ENCODE peak calls at places on chromosome 16, in seven cellular contexts. T is H1, G is H9, S is mesendoderm, X is trophoblast cell, D is mesenchymal stem cell, I is IMR-90. L is an unnamed sample.

GRCh38 chr16:27449434-27450188 is 47.6 kb downstream of the IL21R start:
- DNase-seq in S (no peak), G (no peak), I (no peak), X (no peak), D (no peak), T (no peak), L (no peak)

GRCh38 chr16:54930034-54930938 is at the start of gene IRX5:
- DNase-seq in G (peak; percentile 94), I (peak; percentile 81), D (peak; percentile 94), S (peak; percentile 97), X (peak; percentile 55), T (peak; percentile 84), L (peak; percentile 91)

GRCh38 chr16:70766176-70766575 is 34.8 kb downstream of the VAC14 start:
- DNase-seq in T (no peak), X (peak; percentile 84), G (no peak), I (no peak), D (no peak), S (no peak), L (no peak)

GRCh38 chr16:72985148-72985882 is 62.6 kb downstream of the ZFHX3 start:
- DNase-seq in X (peak; percentile 35), D (peak; percentile 58), G (no peak), I (peak; percentile 48), T (no peak), S (no peak), L (no peak)

GRCh38 chr16:55012793-55013192 is 82.1 kb downstream of the IRX5 start:
- DNase-seq in S (no peak), D (no peak), I (no peak), G (no peak), X (no peak), T (no peak), L (no peak)

GRCh38 chr16:73192227-73192894 is 144.4 kb upstream of the ZFHX3 start:
- DNase-seq in D (no peak), X (no peak), T (no peak), G (no peak), S (no peak), I (no peak), L (no peak)

GRCh38 chr16:67750466-67750865 is 31.4 kb upstream of the GFOD2 start:
- DNase-seq in T (no peak), I (no peak), S (no peak), D (no peak), X (no peak), G (no peak), L (no peak)

GRCh38 chr16:67146523-67147357 is 4.1 kb downstream of the B3GNT9 start:
- DNase-seq in S (no peak), D (no peak), T (no peak), X (no peak), G (no peak), I (no peak), L (no peak)

GRCh38 chr16:77273-77806 is 685 bp upstream of the MPG start:
- DNase-seq in D (peak; percentile 88), G (peak; percentile 71), S (peak; percentile 84), I (peak; percentile 61), T (peak; percentile 78), X (peak; percentile 62), L (no peak)

GRCh38 chr16:15961060-15961511 is 11.7 kb downstream of the ABCC1 start:
- DNase-seq in X (no peak), I (peak; percentile 68), G (no peak), T (no peak), S (no peak), D (no peak), L (no peak)

GRCh38 chr16:67177743-67178699 is 5.7 kb downstream of the MATCAP1 start:
- DNase-seq in T (peak; percentile 86), S (peak; percentile 92), I (peak; percentile 40), D (peak; percentile 74), X (peak; percentile 96), G (peak; percentile 97), L (no peak)

DNA sequence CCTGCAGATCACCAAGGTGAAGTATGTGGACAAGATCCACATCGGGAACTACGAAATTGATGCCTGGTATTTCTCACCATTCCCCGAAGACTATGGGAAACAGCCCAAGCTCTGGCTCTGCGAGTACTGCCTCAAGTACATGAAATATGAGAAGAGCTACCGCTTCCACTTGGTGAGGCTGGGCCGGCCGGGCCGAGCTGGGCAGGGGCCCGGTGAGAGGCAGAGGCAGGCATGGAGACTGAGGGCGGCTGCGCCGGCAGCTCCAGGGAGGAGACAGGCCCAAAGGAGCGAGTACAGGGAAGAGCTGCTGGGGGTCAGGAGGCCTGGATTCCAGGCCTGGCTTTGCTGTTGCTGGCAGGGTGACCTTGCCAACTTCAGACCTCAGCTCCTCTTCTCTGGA is 8.3 kb downstream of the PRSS8 start:
- DNase-seq in D (no peak), G (no peak), I (no peak), X (no peak), S (no peak), T (no peak), L (no peak)
- H4K8ac ChIP-seq in D (no peak overlapping the region), G (no peak overlapping the region), I (no peak overlapping the region), X (no peak overlapping the region), S (no peak overlapping the region), T (peak overlapping the region; percentile 42), L (no peak overlapping the region)

GRCh38 chr16:48561960-48562393 is 48.0 kb downstream of the N4BP1 start:
- DNase-seq in I (peak; percentile 31), D (peak; percentile 28), G (no peak), T (no peak), S (no peak), X (no peak), L (no peak)

GRCh38 chr16:48556913-48557351 is 53.0 kb downstream of the N4BP1 start:
- DNase-seq in G (no peak), T (no peak), I (peak; percentile 89), D (peak; percentile 81), S (peak; percentile 60), X (no peak), L (no peak)

GRCh38 chr16:48560692-48561091 is 49.3 kb downstream of the N4BP1 start:
- DNase-seq in I (no peak), D (no peak), T (no peak), X (no peak), S (no peak), G (no peak), L (no peak)

GRCh38 chr16:48558269-48558915 is 51.6 kb downstream of the N4BP1 start:
- DNase-seq in X (peak; percentile 33), S (peak; percentile 26), I (peak; percentile 67), T (no peak), G (no peak), D (peak; percentile 43), L (no peak)

DNA sequence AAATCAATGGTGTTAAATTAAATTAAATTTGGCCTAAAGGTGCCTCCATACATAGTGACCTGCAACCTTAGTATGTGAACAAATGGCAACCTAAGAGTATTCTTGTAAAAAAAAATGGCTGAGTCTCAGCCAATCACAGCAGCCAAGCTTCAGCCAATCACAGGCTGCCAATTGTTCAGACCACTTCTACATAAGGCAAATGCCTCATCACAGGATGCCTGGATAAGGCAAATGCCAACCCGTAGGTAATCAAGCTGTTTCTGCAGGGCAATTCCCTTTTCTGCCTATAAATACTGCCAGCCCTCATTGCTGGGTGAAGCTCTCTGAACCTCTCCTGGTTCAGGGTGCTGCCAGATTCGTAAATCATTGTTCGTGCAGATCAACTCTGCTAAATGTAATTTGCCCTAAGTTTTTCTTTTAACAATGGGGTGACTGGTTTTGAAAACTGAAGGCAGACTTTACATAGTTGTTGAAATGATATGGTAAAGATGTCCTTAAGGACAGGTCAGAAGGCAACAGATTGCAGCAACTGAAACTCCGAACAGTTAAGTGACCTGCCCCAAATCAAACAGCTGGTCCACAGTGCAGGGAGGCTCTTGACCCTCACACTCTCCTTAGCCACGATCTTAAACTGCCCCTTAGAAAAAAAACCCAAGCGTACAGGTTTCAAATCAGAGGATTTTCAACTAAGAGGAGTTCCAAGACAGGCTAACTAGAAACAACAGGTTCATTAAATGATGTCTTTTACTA is 50.3 kb downstream of the N4BP1 start:
- DNase-seq in T (no peak), X (peak; percentile 46), S (peak; percentile 52), D (no peak), I (peak; percentile 18), G (peak; percentile 43), L (no peak)
- H4K8ac ChIP-seq in T (no peak overlapping the region), X (no peak overlapping the region), S (no peak overlapping the region), D (no peak overlapping the region), I (no peak overlapping the region), G (no peak overlapping the region), L (no peak overlapping the region)

GRCh38 chr16:86862596-86862995 is 284.2 kb downstream of the FOXL1 start:
- DNase-seq in D (no peak), G (no peak), I (peak; percentile 11), S (no peak), T (no peak), X (no peak), L (no peak)
- H4K8ac ChIP-seq in D (no peak overlapping the region), G (no peak overlapping the region), I (no peak overlapping the region), S (no peak overlapping the region), T (no peak overlapping the region), X (no peak overlapping the region), L (no peak overlapping the region)

DNA sequence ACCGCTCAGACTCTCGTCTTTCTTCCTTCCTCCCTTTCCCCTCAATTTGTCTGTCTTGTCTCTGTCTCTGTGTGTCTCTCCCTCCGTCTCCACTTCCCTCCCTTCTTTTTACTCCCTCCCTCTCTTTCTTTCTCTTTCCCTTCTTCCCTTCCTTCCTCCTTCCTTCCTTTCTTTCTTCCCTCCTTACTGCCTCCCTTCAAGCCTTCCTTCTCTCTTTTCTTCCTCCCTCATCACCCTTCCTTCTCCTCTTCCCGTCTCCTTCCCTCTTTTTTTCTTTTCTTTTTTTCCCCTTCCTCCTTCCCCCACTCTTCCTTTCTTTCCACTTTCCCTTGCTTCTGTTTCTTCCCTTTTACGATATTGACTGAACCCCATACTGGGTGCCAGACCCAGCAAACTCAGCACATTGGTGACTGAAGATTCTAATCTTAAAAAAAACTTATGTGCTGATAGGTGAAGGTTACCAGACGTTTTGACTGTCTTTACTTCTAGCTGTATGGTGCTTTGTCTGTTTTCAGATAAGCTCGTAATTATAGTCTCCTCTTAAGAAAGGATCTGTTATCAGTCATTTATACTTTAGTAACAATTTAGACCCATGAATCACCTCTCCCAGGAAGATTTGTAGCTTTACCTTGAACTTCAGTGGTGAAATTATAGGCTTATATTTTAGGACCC is 481 bp upstream of the BRD7 start:
- DNase-seq in G (no peak), T (no peak), X (peak; percentile 11), D (no peak), S (peak; percentile 50), I (no peak), L (no peak)
- H4K8ac ChIP-seq in G (no peak overlapping the region), T (no peak overlapping the region), X (peak overlapping the region; percentile 43), D (no peak overlapping the region), S (no peak overlapping the region), I (peak overlapping the region; percentile 90), L (no peak overlapping the region)

DNA sequence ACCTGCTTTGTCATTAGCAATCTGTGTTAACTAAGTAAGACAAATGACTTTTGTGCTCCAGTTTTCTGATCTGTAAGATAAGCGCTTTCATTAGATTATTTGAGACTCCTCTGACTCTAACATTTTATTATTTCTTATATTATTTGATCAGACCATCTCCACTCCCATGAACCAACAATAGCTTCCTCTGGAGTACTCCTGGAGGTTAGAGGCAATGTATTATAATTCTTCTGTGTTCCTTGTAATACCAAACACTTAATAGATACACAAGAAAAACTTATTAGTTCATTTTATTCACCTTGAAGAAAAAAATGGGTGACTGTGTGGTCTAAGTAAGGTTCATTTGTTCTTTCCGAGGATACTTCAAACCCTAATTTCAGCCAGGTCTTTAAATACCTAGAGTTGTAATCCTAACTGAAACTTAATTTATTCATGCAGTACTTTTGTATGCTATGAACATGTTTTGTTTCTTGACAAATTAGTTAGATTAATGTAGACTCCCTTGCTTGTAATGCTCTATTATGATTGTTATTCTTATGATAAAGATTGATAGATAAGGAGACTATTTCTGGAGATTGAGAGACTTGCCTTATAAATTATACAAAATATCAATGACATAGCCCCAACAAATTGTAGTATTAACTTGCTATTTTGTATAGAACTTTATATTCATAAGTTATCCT is 53.9 kb downstream of the NQO1 start:
- DNase-seq in S (no peak), I (no peak), G (no peak), T (no peak), X (no peak), D (no peak), L (no peak)
- H4K8ac ChIP-seq in S (no peak overlapping the region), I (no peak overlapping the region), G (no peak overlapping the region), T (no peak overlapping the region), X (no peak overlapping the region), D (no peak overlapping the region), L (no peak overlapping the region)